ENCODE peak calls at places on chromosomes 16 and 17, in eight cellular contexts. S, Y, H, K, E, A, P and O are unnamed samples.
A peak's percentile ranks its signal among the peaks of the same experiment; 100 is the strongest.

GRCh38 chr17:44628234-44629188 is 27.8 kb upstream of the MEIOC start:
- DNase-seq in S (no peak), Y (peak; percentile 32), H (no peak), K (no peak), E (no peak), A (no peak), P (no peak), O (no peak)

GRCh38 chr17:50863221-50863843 is 2.8 kb downstream of the TOB1 start:
- DNase-seq in S (no peak), Y (peak; percentile 57), H (peak; percentile 60), K (no peak), E (peak; percentile 39), A (peak; percentile 62), P (no peak), O (no peak)

GRCh38 chr17:34300652-34301390 is 15.3 kb downstream of the CCL11 start:
- DNase-seq in S (no peak), Y (no peak), H (peak; percentile 78), K (no peak), E (peak; percentile 83), A (peak; percentile 22), P (peak; percentile 20), O (no peak)

GRCh38 chr16:11668590-11669379 is 530 bp downstream of the SNN start:
- DNase-seq in S (no peak), Y (peak; percentile 40), H (no peak), K (no peak), E (no peak), A (no peak), P (no peak), O (no peak)

GRCh38 chr16:23373436-23374219 is 71.5 kb downstream of the SCNN1B start:
- DNase-seq in S (no peak), Y (no peak), H (no peak), K (no peak), E (no peak), A (no peak), P (no peak), O (no peak)

GRCh38 chr16:10558746-10559641 is 21.4 kb downstream of the EMP2 start:
- DNase-seq in S (no peak), Y (peak; percentile 91), H (peak; percentile 55), K (no peak), E (no peak), A (no peak), P (no peak), O (no peak)

GRCh38 chr17:39951924-39952664 is 10.7 kb upstream of the GSDMA start:
- DNase-seq in S (no peak), Y (no peak), H (no peak), K (no peak), E (no peak), A (no peak), P (no peak), O (no peak)

GRCh38 chr17:69511244-69511643 is 96.7 kb downstream of the MAP2K6 start:
- DNase-seq in S (no peak), Y (no peak), H (no peak), K (no peak), E (no peak), A (no peak), P (no peak), O (no peak)

GRCh38 chr17:13418891-13419290 is 182.8 kb downstream of the HS3ST3A1 start:
- DNase-seq in S (no peak), Y (no peak), H (no peak), K (no peak), E (no peak), A (no peak), P (no peak), O (no peak)

GRCh38 chr17:1484060-1484535 is 8.4 kb downstream of the MYO1C start:
- DNase-seq in S (no peak), Y (no peak), H (no peak), K (no peak), E (no peak), A (no peak), P (no peak), O (no peak)